ENCODE peak calls at places on chromosomes 12 and 14, in nine cellular contexts. Q is nephron progenitor cell; F is central memory CD8-positive, alpha-beta T cell; V is A549; W is heart left ventricle; G is NCI-H1048; K is astrocyte; I is stimulated activated CD4-positive, alpha-beta T cell treated with anti-CD3 and anti-CD28 coated beads, Interleukin-4, amount 100 ng/mL, for 48 hours; J is M059J. S is an unnamed sample.

GRCh38 chr12:86634706-86635410 is 378.7 kb upstream of the MGAT4C start:
- DNase-seq in F (no peak), W (no peak), V (peak; percentile 40), J (peak; percentile 60), Q (no peak), G (no peak), I (no peak), K (peak; percentile 32), S (peak; percentile 37)

GRCh38 chr12:97047361-97047760 is 140.3 kb downstream of the NEDD1 start:
- DNase-seq in J (no peak), W (no peak), F (no peak), V (no peak), Q (no peak), G (no peak), I (no peak), K (no peak), S (no peak)

GRCh38 chr14:75991753-75992152 is 6.2 kb downstream of the IFT43 start:
- DNase-seq in W (no peak), I (no peak), J (no peak), G (no peak), F (no peak), K (peak; percentile 53), V (no peak), Q (no peak), S (no peak)

GRCh38 chr12:110824342-110824741 is 22.4 kb upstream of the CCDC63 start:
- DNase-seq in V (no peak), J (no peak), I (no peak), Q (no peak), W (no peak), F (no peak), K (no peak), G (no peak), S (no peak)

GRCh38 chr14:58919262-58919661 is 269.2 kb upstream of the DAAM1 start:
- DNase-seq in V (no peak), G (no peak), J (peak; percentile 26), K (no peak), F (no peak), Q (peak; percentile 26), W (no peak), I (no peak), S (no peak)

GRCh38 chr12:89384050-89384749 is 31.9 kb upstream of the DUSP6 start:
- DNase-seq in I (no peak), F (no peak), W (peak; percentile 53), J (peak; percentile 77), G (no peak), V (no peak), K (peak; percentile 85), Q (peak; percentile 18), S (peak; percentile 89)

GRCh38 chr12:48938805-48939204 is 13.5 kb upstream of the FKBP11 start:
- DNase-seq in W (no peak), K (no peak), Q (no peak), I (no peak), V (no peak), G (no peak), J (no peak), F (no peak), S (no peak)

GRCh38 chr14:94458558-94459200 is 6.1 kb upstream of the SERPINA11 start:
- DNase-seq in F (no peak), V (no peak), Q (no peak), K (no peak), W (no peak), G (no peak), I (no peak), J (peak; percentile 43), S (no peak)

GRCh38 chr12:119061208-119061796 is 80.0 kb downstream of the SRRM4 start:
- DNase-seq in F (no peak), I (peak; percentile 1), K (peak; percentile 7), W (peak; percentile 54), Q (peak; percentile 90), G (no peak), J (peak; percentile 38), V (peak; percentile 53), S (no peak)

GRCh38 chr14:24062216-24062980 is 9.0 kb upstream of the CPNE6 start:
- DNase-seq in G (no peak), Q (no peak), J (no peak), K (no peak), F (no peak), I (no peak), W (no peak), V (no peak), S (no peak)